ENCODE peak calls at places on chromosomes 16 and 17, in four cellular contexts. Z is K562, E is HEK293T, K is HepG2. M is an unnamed sample.

GRCh38 chr17:48451489-48451888 is 21.5 kb upstream of the SKAP1 start:
- DNase-seq in Z (no peak), E (no peak), K (no peak), M (no peak)

GRCh38 chr16:22787456-22788189 is 26.3 kb upstream of the HS3ST2 start:
- DNase-seq in Z (no peak), E (no peak), K (no peak), M (no peak)

GRCh38 chr16:68711421-68712139 is 25.5 kb upstream of the CDH1 start:
- DNase-seq in Z (no peak), E (no peak), K (no peak), M (no peak)

GRCh38 chr17:10993126-10993525 is 155.2 kb upstream of the PIRT start:
- DNase-seq in Z (no peak), E (no peak), K (no peak), M (no peak)

GRCh38 chr16:29983420-29984136 is 9.9 kb downstream of the TAOK2 start:
- DNase-seq in Z (no peak), E (no peak), K (no peak), M (no peak)

GRCh38 chr17:17001874-17002520 is 30.1 kb upstream of the TNFRSF13B start:
- DNase-seq in Z (peak), E (peak), K (peak), M (no peak)

GRCh38 chr17:75487351-75488070 is 27.8 kb downstream of the CASKIN2 start:
- DNase-seq in Z (peak), E (no peak), K (no peak), M (no peak)

GRCh38 chr16:17499223-17499902 is 28.6 kb upstream of the XYLT1 start:
- DNase-seq in Z (no peak), E (no peak), K (no peak), M (no peak)

GRCh38 chr16:88951501-88951900 is 25.5 kb downstream of the CBFA2T3 start:
- DNase-seq in Z (peak), E (no peak), K (no peak), M (no peak)

GRCh38 chr16:88945473-88945872 is 31.5 kb downstream of the CBFA2T3 start:
- DNase-seq in Z (no peak), E (no peak), K (no peak), M (no peak)

GRCh38 chr16:88951989-88952388 is 25.0 kb downstream of the CBFA2T3 start:
- DNase-seq in Z (no peak), E (no peak), K (no peak), M (no peak)

GRCh38 chr16:88953003-88953690 is 23.9 kb downstream of the CBFA2T3 start:
- DNase-seq in Z (no peak), E (no peak), K (no peak), M (no peak)

GRCh38 chr16:88948781-88949490 is 28.1 kb downstream of the CBFA2T3 start:
- DNase-seq in Z (no peak), E (no peak), K (no peak), M (no peak)
- TF ChIP-seq FOXK2 in Z (no peak), E (no peak), K (no peak), M (no peak)

DNA sequence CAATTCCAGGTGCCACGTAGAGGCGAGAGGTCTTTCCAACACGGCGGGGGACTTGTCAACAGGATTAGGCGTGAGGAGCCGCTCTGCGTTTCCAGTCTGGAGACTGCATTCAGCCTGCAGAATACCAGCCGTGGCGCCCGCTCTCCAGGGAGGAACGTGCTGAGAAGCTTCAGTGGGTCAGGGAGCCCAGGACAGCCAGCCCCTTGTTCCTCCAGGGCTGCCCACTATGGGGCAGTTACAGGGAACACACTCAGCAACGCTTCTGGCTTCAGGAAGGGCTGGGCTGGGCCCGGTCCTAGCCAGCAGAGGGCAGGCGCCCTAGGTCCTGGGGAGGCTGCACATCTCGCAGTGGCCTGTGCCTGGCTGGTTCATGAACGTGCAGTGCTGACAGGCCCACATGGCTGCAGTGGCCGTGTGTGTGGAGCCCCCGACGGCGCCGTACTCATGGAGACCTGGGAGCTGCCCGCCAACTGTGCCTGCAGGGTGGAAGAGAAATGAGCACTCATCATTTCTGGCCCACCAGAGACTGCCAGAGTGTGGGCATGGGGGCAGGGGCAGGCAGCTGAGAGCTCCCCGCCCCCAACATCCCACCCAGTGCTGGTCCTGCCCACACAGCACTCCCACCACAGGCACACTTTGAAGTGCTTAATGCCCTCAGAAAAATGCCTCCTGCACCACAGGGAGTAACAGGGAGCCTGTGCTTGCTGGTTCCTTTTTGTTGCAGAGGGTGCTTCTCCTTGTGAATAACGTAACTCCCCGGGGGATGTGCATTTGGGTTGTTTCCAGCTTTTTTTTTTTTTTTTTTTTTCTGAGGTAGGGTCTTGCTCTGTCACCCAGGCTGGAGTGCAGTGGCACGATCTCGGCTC is 7.0 kb upstream of the FAAP100 start:
- DNase-seq in Z (no peak), E (no peak), K (no peak), M (no peak)
- TF ChIP-seq FOXK2 in Z (no peak), E (no peak), K (no peak), M (no peak)

GRCh38 chr16:89334988-89335802 is 117.7 kb downstream of the ZNF778 start:
- DNase-seq in Z (no peak), E (no peak), K (no peak), M (no peak)
- TF ChIP-seq FOXK2 in Z (no peak), E (no peak), K (no peak), M (no peak)

GRCh38 chr16:14015017-14015416 is 56.1 kb upstream of the MRTFB start:
- DNase-seq in Z (no peak), E (no peak), K (no peak), M (no peak)
- TF ChIP-seq FOXK2 in Z (no peak), E (no peak), K (no peak), M (no peak)

DNA sequence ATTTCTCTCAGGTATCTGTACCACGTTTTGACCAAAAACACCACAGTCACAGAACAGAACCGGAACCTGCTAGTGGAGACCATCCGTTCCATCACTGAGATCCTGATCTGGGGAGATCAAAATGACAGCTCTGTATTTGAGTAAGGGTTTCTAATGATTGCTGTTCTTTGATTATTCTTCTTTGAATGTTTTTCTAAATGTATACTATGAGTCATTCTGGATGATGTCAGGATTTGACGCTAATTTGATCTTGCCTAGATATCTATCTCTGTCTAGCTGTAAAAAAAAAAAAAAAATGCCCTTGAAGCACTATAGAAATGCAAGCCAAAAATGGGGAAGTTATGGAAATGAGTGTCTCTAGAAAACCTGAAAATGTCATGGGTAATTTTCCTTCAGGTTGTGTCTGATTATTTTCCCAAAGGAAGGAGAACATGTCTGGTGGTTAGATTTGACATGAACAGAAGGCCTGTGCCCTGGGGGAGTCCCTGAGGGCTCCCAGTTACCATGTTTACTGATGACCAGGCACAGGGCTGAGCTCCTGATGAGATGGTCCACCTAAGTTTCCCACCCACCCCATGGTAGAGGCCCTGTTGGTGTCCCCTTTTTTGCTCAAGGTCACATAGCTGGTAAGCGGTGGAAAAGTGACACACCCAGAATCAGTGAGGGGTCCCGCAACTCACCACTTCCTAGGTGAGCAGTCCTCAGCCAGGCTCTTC is 13.6 kb downstream of the CLEC16A start:
- DNase-seq in Z (no peak), E (no peak), K (no peak), M (no peak)
- TF ChIP-seq FOXK2 in Z (no peak), E (no peak), K (no peak), M (no peak)

DNA sequence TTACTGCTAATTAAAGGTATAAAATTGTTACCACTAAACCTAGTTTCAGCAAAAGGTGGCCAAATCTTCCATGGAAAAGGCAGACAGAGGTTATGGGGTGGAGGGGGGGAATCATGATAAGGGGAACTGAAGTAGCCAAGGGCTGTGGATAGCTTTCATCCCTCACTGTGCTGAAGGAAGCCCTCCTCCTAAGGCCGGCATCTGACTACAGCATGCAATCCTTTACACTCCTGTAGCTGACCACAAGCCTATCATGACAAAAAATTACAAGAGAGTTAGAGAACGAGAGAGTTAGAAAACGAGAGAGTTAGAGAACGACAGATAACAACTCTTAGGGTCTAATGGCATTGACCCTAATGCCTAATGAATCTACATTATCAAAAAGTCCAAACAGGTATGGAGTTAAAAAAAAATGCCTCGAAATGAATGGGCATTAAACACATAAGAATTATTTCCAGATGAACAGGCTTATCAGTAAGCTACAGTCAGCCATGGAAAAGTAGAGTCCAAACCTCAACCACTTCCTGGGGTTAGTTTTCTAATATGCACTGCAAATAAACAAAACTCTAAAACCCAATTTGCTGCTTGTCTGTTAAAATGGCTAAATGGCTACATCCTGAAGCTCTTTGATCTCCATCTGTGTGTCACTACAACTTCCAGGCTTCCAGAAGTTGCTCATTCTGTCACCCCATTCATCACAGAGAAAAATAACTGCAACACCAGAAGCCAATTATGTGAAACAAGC is 29.7 kb downstream of the DUSP14 start:
- DNase-seq in Z (no peak), E (no peak), K (no peak), M (no peak)
- TF ChIP-seq FOXK2 in Z (no peak), E (no peak), K (no peak), M (no peak)